ENCODE peak calls at places on chromosome 22, in five cellular contexts. U is K562, W is endothelial cell of umbilical vein, V is H1, H is HepG2. B is an unnamed sample. For H3K4me1, the result is how much of the 10 kb centered on the place peaks cover.

GRCh38 chr22:47301820-47302475 is 539.5 kb downstream of the TBC1D22A start:
- DNase-seq in H (no peak), V (no peak), U (no peak), W (no peak), B (no peak)

GRCh38 chr22:36326178-36327161 is 61.3 kb downstream of the MYH9 start:
- DNase-seq in W (no peak), V (no peak), H (no peak), U (no peak), B (no peak)

GRCh38 chr22:31093956-31094622 is 13.0 kb downstream of the SMTN start:
- DNase-seq in H (no peak), W (no peak), U (no peak), V (no peak), B (no peak)

GRCh38 chr22:30327864-30328345 is 1.2 kb upstream of the TBC1D10A start:
- DNase-seq in V (no peak), H (peak), W (no peak), U (peak), B (no peak)

GRCh38 chr22:19122752-19123492 is 710 bp upstream of the DGCR2 start:
- DNase-seq in H (no peak), V (no peak), W (no peak), U (no peak), B (no peak)

GRCh38 chr22:27782065-27782464 is 19.5 kb downstream of the MN1 start:
- DNase-seq in V (no peak), U (no peak), H (no peak), W (no peak), B (no peak)

GRCh38 chr22:31269892-31270574 is 22.3 kb downstream of the PIK3IP1 start:
- DNase-seq in V (no peak), W (no peak), U (no peak), H (no peak), B (no peak)

GRCh38 chr22:30245985-30246901 is at the start of gene LIF:
- DNase-seq in W (peak), U (peak), H (no peak), V (no peak), B (no peak)

GRCh38 chr22:47188337-47189055 is 426.0 kb downstream of the TBC1D22A start:
- DNase-seq in U (no peak), H (no peak), W (no peak), V (no peak), B (no peak)

GRCh38 chr22:46791201-46791731 is 28.8 kb downstream of the TBC1D22A start:
- DNase-seq in W (peak), U (no peak), H (no peak), V (no peak), B (no peak)

GRCh38 chr22:45007247-45007945 is 2.4 kb downstream of the PHF21B start:
- DNase-seq in U (peak), H (no peak), V (no peak), W (no peak), B (peak)

GRCh38 chr22:31952459-31952858 is 8.1 kb downstream of the YWHAH start:
- DNase-seq in V (no peak), W (peak), H (no peak), U (no peak), B (no peak)

GRCh38 chr22:46072030-46072881 is 78.1 kb upstream of the PPARA start:
- DNase-seq in H (no peak), U (no peak), W (peak), V (no peak), B (no peak)

GRCh38 chr22:30338802-30339201 is 12.1 kb upstream of the TBC1D10A start:
- DNase-seq in W (no peak), U (no peak), V (no peak), H (no peak), B (no peak)

GRCh38 chr22:29270475-29271271 is 2.6 kb downstream of the EWSR1 start:
- DNase-seq in W (peak), H (peak), V (no peak), U (no peak), B (no peak)

GRCh38 chr22:40183029-40183581 is 5.4 kb downstream of the TNRC6B start:
- DNase-seq in V (no peak), U (no peak), W (peak), H (peak), B (no peak)

GRCh38 chr22:42389137-42389536 is 43.1 kb downstream of the NFAM1 start:
- DNase-seq in U (no peak), V (no peak), W (no peak), H (no peak), B (no peak)

GRCh38 chr22:18997925-18998315 is 61.8 kb upstream of the PRODH start:
- DNase-seq in H (no peak), W (no peak), U (peak), V (no peak), B (no peak)

GRCh38 chr22:37544955-37545702 is 15.2 kb upstream of the CDC42EP1 start:
- DNase-seq in U (peak), H (peak), V (peak), W (peak), B (peak)

GRCh38 chr22:28608546-28608945 is 71.1 kb downstream of the TTC28 start:
- DNase-seq in U (no peak), H (no peak), W (no peak), V (no peak), B (no peak)

GRCh38 chr22:20571531-20572007 is 64.2 kb downstream of the MED15 start:
- DNase-seq in U (peak), W (peak), V (no peak), H (peak), B (peak)

GRCh38 chr22:36808611-36809344 is 8.1 kb downstream of the PVALB start:
- DNase-seq in V (no peak), H (no peak), U (no peak), W (no peak), B (no peak)

GRCh38 chr22:44920183-44920582 is 89.6 kb downstream of the PHF21B start:
- DNase-seq in U (no peak), W (no peak), H (no peak), V (no peak), B (no peak)

GRCh38 chr22:17085277-17086091 is 684 bp downstream of the IL17RA start:
- DNase-seq in U (peak), V (no peak), H (no peak), W (no peak), B (no peak)

GRCh38 chr22:30925667-30926066 is 42.9 kb downstream of the MORC2 start:
- DNase-seq in V (no peak), U (no peak), H (no peak), W (no peak), B (no peak)

GRCh38 chr22:30694638-30695350 is at the start of gene OSBP2:
- DNase-seq in H (no peak), W (peak), U (peak), V (no peak), B (no peak)

GRCh38 chr22:40397436-40397835 is 27.0 kb downstream of the SGSM3 start:
- DNase-seq in W (peak), H (no peak), U (no peak), V (no peak), B (no peak)

GRCh38 chr22:42188808-42189447 is 58.3 kb upstream of the CYP2D6 start:
- DNase-seq in H (no peak), W (no peak), V (no peak), U (no peak), B (peak)

GRCh38 chr22:37403267-37403960 is 23.9 kb downstream of the ELFN2 start:
- DNase-seq in H (no peak), V (no peak), W (no peak), U (no peak), B (no peak)

GRCh38 chr22:46995501-46996360 is 233.3 kb downstream of the TBC1D22A start:
- DNase-seq in W (no peak), H (no peak), U (no peak), V (no peak), B (no peak)

GRCh38 chr22:41491379-41492100 is 22.6 kb downstream of the ACO2 start:
- DNase-seq in W (no peak), V (no peak), H (no peak), U (no peak), B (no peak)

GRCh38 chr22:47168900-47169800 is 406.7 kb downstream of the TBC1D22A start:
- DNase-seq in W (peak), U (no peak), V (peak), H (peak), B (peak)

GRCh38 chr22:23745780-23746179 is 5.1 kb downstream of the ZNF70 start:
- DNase-seq in W (no peak), H (no peak), U (no peak), V (no peak), B (no peak)

GRCh38 chr22:39907605-39908097 is 6.8 kb downstream of the GRAP2 start:
- DNase-seq in U (no peak), V (no peak), W (no peak), H (no peak), B (no peak)

GRCh38 chr22:29710922-29711593 is 8.7 kb upstream of the CABP7 start:
- DNase-seq in V (no peak), U (no peak), W (no peak), H (no peak), B (no peak)

GRCh38 chr22:46263208-46263575 is at the start of gene PKDREJ:
- DNase-seq in V (no peak), W (no peak), H (no peak), U (no peak), B (no peak)

GRCh38 chr22:32323513-32324164 is 34.0 kb upstream of the RFPL3 start:
- DNase-seq in V (no peak), U (no peak), H (no peak), W (no peak), B (no peak)

GRCh38 chr22:25120093-25120561 is 79.5 kb upstream of the CRYBB3 start:
- DNase-seq in U (no peak), V (no peak), W (peak), H (peak), B (peak)

GRCh38 chr22:46036558-46037408 is 59.8 kb upstream of the WNT7B start:
- DNase-seq in H (peak), V (no peak), U (peak), W (peak), B (peak)

GRCh38 chr22:48803993-48804810 is 1023.5 kb downstream of the BRD1 start:
- DNase-seq in W (no peak), V (no peak), H (no peak), U (no peak), B (no peak)

GRCh38 chr22:48803171-48803992 is 1024.3 kb downstream of the BRD1 start:
- DNase-seq in U (no peak), H (no peak), W (no peak), V (no peak), B (no peak)

GRCh38 chr22:48800886-48801607 is 1026.6 kb downstream of the BRD1 start:
- DNase-seq in W (no peak), H (no peak), U (no peak), V (no peak), B (no peak)

GRCh38 chr22:48804811-48805301 is 1022.8 kb downstream of the BRD1 start:
- DNase-seq in U (no peak), W (no peak), H (no peak), V (no peak), B (no peak)

DNA sequence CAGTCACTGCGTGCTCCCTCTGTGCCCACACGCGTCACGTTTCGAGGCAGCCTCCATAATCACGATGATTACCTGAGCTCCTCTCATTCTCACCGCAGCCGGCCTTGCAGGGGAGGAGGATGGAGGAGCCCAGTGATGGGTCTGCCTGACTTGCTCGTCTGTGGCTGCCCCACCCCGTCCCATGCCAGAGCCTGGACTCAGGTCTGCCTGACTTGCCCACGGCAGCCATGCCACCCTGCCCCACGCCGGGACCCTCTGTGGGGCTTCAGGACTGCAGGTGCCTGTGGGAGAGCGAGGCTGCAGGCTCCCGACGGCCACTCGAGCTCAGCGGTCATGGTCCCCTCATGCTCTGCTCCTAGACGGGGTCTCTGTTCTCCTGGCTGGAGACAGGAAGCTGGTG is 1025.1 kb downstream of the BRD1 start:
- DNase-seq in U (no peak), H (no peak), V (no peak), W (no peak), B (no peak)
- TF ChIP-seq JUN in U (no peak), H (no peak), V (no peak), W (no peak), B (no peak)

DNA sequence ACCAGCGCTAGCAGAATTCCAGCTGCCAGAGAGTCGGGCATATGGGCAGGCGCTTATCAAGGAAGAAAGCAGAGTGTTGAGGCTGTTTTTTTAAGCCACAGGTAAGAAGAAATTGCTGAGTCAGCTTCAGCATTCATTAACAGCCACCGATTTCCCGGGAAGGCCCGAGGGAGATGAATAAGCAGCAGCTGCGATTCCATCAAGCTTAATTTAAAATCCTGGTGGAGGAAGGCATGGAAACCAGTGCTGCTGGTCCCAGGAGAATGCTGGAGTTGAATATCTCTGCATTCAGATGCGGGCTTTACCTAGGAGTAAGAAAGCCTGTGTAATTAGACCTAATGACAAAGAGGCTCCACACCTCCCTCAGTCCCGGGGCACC is 168.8 kb downstream of the BRD1 start:
- DNase-seq in H (no peak), U (no peak), V (no peak), W (no peak), B (no peak)
- H3K4me1 ChIP-seq in H (under half), U (under half), V (under half), W (under half), B (under half)

GRCh38 chr22:43654271-43654670 is 157.8 kb downstream of the EFCAB6 start:
- DNase-seq in H (no peak), U (no peak), W (no peak), V (no peak), B (no peak)
- TF ChIP-seq JUN in H (no peak), U (no peak), W (no peak), V (no peak), B (no peak)

GRCh38 chr22:33568934-33569496 is 351.3 kb downstream of the LARGE1 start:
- DNase-seq in U (no peak), H (no peak), V (no peak), W (no peak), B (no peak)
- H3K4me1 ChIP-seq in U (under half), H (half or more), V (under half), W (under half), B (under half)

DNA sequence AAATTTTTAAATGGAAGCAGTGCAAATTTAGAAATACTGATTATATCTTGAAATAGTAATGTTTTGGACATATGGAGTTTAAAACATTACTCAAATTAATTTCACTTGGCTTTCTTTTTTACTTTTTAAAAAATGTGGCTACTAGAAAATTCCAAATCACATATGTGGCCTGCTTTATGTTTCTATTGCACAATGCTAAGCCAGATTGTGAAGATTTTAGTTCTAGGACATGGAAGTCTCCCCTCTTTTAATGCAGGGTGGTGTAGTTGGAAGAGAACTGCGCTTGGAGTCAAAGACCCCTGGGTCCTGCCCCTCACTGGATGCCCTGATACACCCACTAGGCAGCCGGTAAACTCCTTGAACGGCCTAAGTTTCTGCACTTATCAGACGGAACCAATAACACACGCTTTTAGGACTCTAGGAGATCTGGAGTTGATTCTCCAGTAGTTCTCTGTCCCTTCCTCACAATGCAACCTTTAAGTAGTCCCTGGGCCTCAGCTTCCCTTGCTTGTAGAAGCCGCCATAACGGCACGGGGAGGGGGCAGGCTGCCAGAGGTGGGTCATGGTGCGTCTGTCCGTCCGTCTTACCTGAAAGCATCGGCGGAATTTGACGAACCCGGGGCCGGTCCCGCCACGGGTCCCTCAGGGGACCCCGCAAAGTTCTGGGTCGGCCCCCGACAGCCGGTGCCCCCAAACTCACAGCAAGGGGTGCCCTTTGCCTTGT is 498 bp downstream of the FAM227A start:
- DNase-seq in V (peak), H (no peak), U (no peak), W (no peak), B (no peak)
- TF ChIP-seq JUN in V (no peak), H (no peak), U (no peak), W (no peak), B (no peak)

GRCh38 chr22:26486394-26486793 is 2.7 kb downstream of the SRRD start:
- DNase-seq in W (no peak), H (no peak), U (no peak), V (no peak), B (no peak)
- H3K4me1 ChIP-seq in W (under half), H (half or more), U (under half), V (under half), B (under half)

B was measured in A549.